ENCODE peak calls at places on chromosomes 7 and 10, in five cellular contexts. N is CD8-positive, alpha-beta T cell; A is foreskin fibroblast; I is GM06990; Q is heart left ventricle. H is an unnamed sample.

GRCh38 chr7:91425149-91425548 is 160.9 kb downstream of the FZD1 start:
- DNase-seq in N (no peak), A (no peak), I (no peak), Q (no peak), H (no peak)

GRCh38 chr7:130266258-130266960 is at the start of gene CPA2:
- DNase-seq in N (no peak), A (no peak), I (no peak), Q (no peak), H (no peak)

GRCh38 chr7:85342781-85343180 is 155.9 kb upstream of the SEMA3D start:
- DNase-seq in N (no peak), A (no peak), I (no peak), Q (no peak), H (no peak)

GRCh38 chr10:29023678-29024077 is 265.2 kb upstream of the LYZL1 start:
- DNase-seq in N (no peak), A (no peak), I (no peak), Q (no peak), H (no peak)

GRCh38 chr7:101536668-101537067 is 92.4 kb downstream of the MYL10 start:
- DNase-seq in N (no peak), A (no peak), I (no peak), Q (no peak), H (no peak)

GRCh38 chr7:12674861-12675260 is 12.6 kb upstream of the ARL4A start:
- DNase-seq in N (peak), A (peak), I (no peak), Q (no peak), H (peak)

GRCh38 chr7:29017666-29018065 is 59.5 kb upstream of the TRIL start:
- DNase-seq in N (no peak), A (no peak), I (no peak), Q (no peak), H (no peak)

GRCh38 chr10:28939352-28940157 is 262.2 kb downstream of the BAMBI start:
- DNase-seq in N (no peak), A (no peak), I (no peak), Q (peak), H (peak)

GRCh38 chr10:33660329-33660728 is 325.9 kb upstream of the NRP1 start:
- DNase-seq in N (no peak), A (no peak), I (no peak), Q (no peak), H (peak)

GRCh38 chr10:98967601-98968000 is 268.1 kb downstream of the HPSE2 start:
- DNase-seq in N (no peak), A (peak), I (no peak), Q (no peak), H (no peak)

GRCh38 chr7:131544449-131545425 is 11.7 kb downstream of the PODXL start:
- DNase-seq in N (no peak), A (peak), I (no peak), Q (no peak), H (no peak)

GRCh38 chr10:82925547-82925946 is 1050.6 kb downstream of the NRG3 start:
- DNase-seq in N (no peak), A (peak), I (no peak), Q (no peak), H (no peak)

GRCh38 chr7:43198016-43198415 is 85.6 kb downstream of the HECW1 start:
- DNase-seq in N (no peak), A (no peak), I (no peak), Q (no peak), H (no peak)

GRCh38 chr7:55127622-55128081 is 108.8 kb downstream of the EGFR start:
- DNase-seq in N (no peak), A (peak), I (no peak), Q (no peak), H (no peak)

GRCh38 chr7:24573008-24573553 is at the start of gene PALS2:
- DNase-seq in N (peak), A (peak), I (peak), Q (peak), H (peak)

GRCh38 chr7:4612237-4612636 is 69.9 kb upstream of the FOXK1 start:
- DNase-seq in N (no peak), A (no peak), I (no peak), Q (no peak), H (no peak)

GRCh38 chr10:112875474-112876267 is 74.4 kb upstream of the TCF7L2 start:
- DNase-seq in N (no peak), A (peak), I (no peak), Q (no peak), H (no peak)

GRCh38 chr10:2279666-2280065 is 542.3 kb upstream of the ADARB2 start:
- DNase-seq in N (no peak), A (no peak), I (no peak), Q (no peak), H (no peak)

GRCh38 chr10:60140681-60141632 is 234.6 kb upstream of the CCDC6 start:
- DNase-seq in N (no peak), A (peak), I (no peak), Q (peak), H (peak)

GRCh38 chr10:115065731-115066130 is 27.4 kb upstream of the ATRNL1 start:
- DNase-seq in N (no peak), A (no peak), I (no peak), Q (no peak), H (no peak)

GRCh38 chr7:157785021-157785441 is 448.2 kb downstream of the DNAJB6 start:
- DNase-seq in N (no peak), A (no peak), I (no peak), Q (no peak), H (no peak)

GRCh38 chr7:27181795-27182275 is 3.2 kb downstream of the HOXA11 start:
- DNase-seq in N (no peak), A (peak), I (no peak), Q (no peak), H (peak)

GRCh38 chr10:76033457-76034196 is 602.2 kb downstream of the LRMDA start:
- DNase-seq in N (no peak), A (peak), I (no peak), Q (no peak), H (peak)

GRCh38 chr7:51774178-51774577 is 457.6 kb upstream of the COBL start:
- DNase-seq in N (no peak), A (no peak), I (no peak), Q (no peak), H (peak)

GRCh38 chr7:87450706-87451105 is 24.8 kb downstream of the ABCB4 start:
- DNase-seq in N (no peak), A (no peak), I (no peak), Q (no peak), H (no peak)

GRCh38 chr7:17234398-17235021 is 63.9 kb upstream of the AHR start:
- DNase-seq in N (peak), A (peak), I (peak), Q (peak), H (no peak)
- H3K4me3 ChIP-seq in N (peak), A (no peak), I (peak), Q (no peak), H (no peak)

GRCh38 chr7:97873606-97874005 is 1.4 kb upstream of the ASNS start:
- DNase-seq in N (no peak), A (no peak), I (no peak), Q (no peak), H (peak)
- H3K4me3 ChIP-seq in N (no peak), A (no peak), I (no peak), Q (no peak), H (no peak)

DNA sequence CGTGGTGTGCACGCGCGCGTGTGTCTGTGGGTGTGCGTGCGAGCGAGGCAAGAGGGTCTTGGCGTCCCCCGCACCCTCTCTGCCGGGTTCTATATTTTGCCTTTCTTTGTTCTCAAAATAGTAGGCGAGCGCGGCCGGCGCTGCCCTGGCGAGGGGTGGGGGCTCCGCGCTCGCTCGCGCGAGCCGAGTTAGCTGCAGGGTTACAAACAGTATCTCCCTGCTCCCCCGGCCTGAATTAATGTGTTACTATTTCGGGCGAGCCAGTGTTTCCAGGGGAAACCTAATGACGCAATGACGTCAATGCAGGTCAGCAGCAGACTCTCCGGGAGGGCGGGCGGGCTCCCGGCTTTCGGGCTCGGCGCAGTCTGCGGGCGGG is 73.8 kb upstream of the LEP start:
- DNase-seq in N (no peak), A (peak), I (no peak), Q (peak), H (peak)
- H3K4me3 ChIP-seq in N (peak), A (peak), I (peak), Q (peak), H (peak)

GRCh38 chr7:35761882-35762720 is 38.8 kb upstream of the SEPTIN7 start:
- DNase-seq in N (no peak), A (peak), I (no peak), Q (no peak), H (no peak)

GRCh38 chr7:35757574-35757973 is 43.3 kb upstream of the SEPTIN7 start:
- DNase-seq in N (no peak), A (no peak), I (no peak), Q (no peak), H (no peak)

GRCh38 chr7:35758421-35758820 is 42.4 kb upstream of the SEPTIN7 start:
- DNase-seq in N (no peak), A (no peak), I (no peak), Q (no peak), H (peak)

GRCh38 chr7:35760082-35760770 is 40.6 kb upstream of the SEPTIN7 start:
- DNase-seq in N (no peak), A (peak), I (no peak), Q (no peak), H (no peak)

GRCh38 chr7:35762781-35763180 is 38.1 kb upstream of the SEPTIN7 start:
- DNase-seq in N (no peak), A (no peak), I (no peak), Q (no peak), H (no peak)
- H3K4me3 ChIP-seq in N (no peak), A (no peak), I (no peak), Q (no peak), H (no peak)

GRCh38 chr10:80662429-80663211 is 124.9 kb downstream of the SH2D4B start:
- DNase-seq in N (peak), A (peak), I (peak), Q (peak), H (peak)
- H3K4me3 ChIP-seq in N (no peak), A (peak), I (peak), Q (no peak), H (peak)

GRCh38 chr10:31031666-31032514 is at the start of gene ZNF438:
- DNase-seq in N (peak), A (peak), I (peak), Q (peak), H (peak)

GRCh38 chr10:31031205-31031665 is 430 bp downstream of the ZNF438 start:
- DNase-seq in N (no peak), A (no peak), I (no peak), Q (no peak), H (no peak)

GRCh38 chr10:31034041-31034918 is 2.6 kb upstream of the ZNF438 start:
- DNase-seq in N (no peak), A (peak), I (no peak), Q (no peak), H (no peak)

GRCh38 chr10:31032515-31033132 is 959 bp upstream of the ZNF438 start:
- DNase-seq in N (no peak), A (no peak), I (no peak), Q (no peak), H (no peak)

GRCh38 chr10:31033166-31033565 is 1.5 kb upstream of the ZNF438 start:
- DNase-seq in N (no peak), A (peak), I (no peak), Q (no peak), H (no peak)
- H3K4me3 ChIP-seq in N (no peak), A (no peak), I (no peak), Q (no peak), H (no peak)

GRCh38 chr10:125151824-125152634 is 8.3 kb downstream of the CTBP2 start:
- DNase-seq in N (no peak), A (no peak), I (no peak), Q (no peak), H (peak)
- H3K4me3 ChIP-seq in N (no peak), A (no peak), I (no peak), Q (no peak), H (peak)

GRCh38 chr7:96427143-96427542 is 105.2 kb upstream of the SLC25A13 start:
- DNase-seq in N (no peak), A (no peak), I (no peak), Q (no peak), H (no peak)

GRCh38 chr7:96426685-96427084 is 104.8 kb upstream of the SLC25A13 start:
- DNase-seq in N (no peak), A (no peak), I (no peak), Q (no peak), H (no peak)

GRCh38 chr7:96426027-96426426 is 104.1 kb upstream of the SLC25A13 start:
- DNase-seq in N (no peak), A (peak), I (no peak), Q (no peak), H (no peak)

DNA sequence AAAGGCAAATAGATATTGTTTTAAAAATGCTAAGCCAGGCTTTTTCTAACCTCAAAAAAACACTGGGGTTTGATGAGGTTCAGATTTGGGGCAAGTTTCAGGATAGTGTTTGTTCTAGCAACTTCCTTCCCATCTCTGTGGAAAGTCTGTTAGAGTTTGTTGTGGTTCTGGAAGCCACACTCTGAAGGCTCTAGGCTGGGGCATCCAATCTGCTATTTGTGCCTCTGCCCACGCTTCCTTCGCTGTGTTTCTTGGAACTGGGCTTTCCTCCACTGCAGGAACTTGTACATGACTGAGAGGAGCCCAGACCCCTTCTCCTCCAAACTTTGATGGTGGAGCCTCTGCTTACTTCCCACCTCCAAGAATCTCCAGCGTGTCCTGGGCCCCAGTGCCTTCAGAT is 108.5 kb upstream of the SLC25A13 start:
- DNase-seq in N (no peak), A (no peak), I (no peak), Q (no peak), H (no peak)
- H3K4me3 ChIP-seq in N (no peak), A (no peak), I (no peak), Q (no peak), H (no peak)

GRCh38 chr7:121328508-121329459 is at the start of gene WNT16:
- DNase-seq in N (no peak), A (peak), I (no peak), Q (no peak), H (peak)
- H3K4me3 ChIP-seq in N (no peak), A (peak), I (peak), Q (peak), H (peak)

DNA sequence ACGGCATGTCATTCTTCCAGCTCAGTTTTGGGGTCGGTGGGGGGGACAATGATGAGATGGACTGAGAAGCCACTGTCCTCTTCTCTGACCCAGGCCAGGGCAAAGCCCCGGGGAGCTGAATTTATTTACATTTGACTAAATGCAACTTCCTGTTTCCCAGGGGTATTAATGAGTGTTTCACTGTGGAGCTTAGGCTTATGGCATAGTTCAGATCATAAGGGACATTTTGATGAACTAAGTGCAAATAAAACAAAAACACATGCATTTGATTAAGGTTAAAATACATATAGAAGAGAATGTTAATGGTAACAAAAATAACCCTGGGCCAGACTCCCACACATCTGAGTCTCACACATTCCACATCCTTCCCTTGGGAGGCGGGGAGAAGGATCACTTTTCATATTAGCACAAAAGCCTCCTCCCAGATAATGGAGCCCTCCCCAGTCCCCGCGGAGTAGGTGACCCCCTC is 320.6 kb downstream of the FRMD4A start:
- DNase-seq in N (no peak), A (peak), I (no peak), Q (peak), H (peak)
- H3K4me3 ChIP-seq in N (peak), A (peak), I (peak), Q (no peak), H (no peak)